ENCODE peak calls at places on chromosomes 12 and 14, in five cellular contexts. X, L, J, D and Y are unnamed samples. For H3K4me1, the result is how much of the 10 kb centered on the place peaks cover.

GRCh38 chr12:5733136-5733755 is 211.8 kb downstream of the ANO2 start:
- DNase-seq in X (no peak), L (no peak), J (peak), D (no peak), Y (no peak)

GRCh38 chr12:117033382-117034045 is 65.7 kb downstream of the TESC start:
- DNase-seq in X (no peak), L (peak), J (no peak), D (peak), Y (no peak)

GRCh38 chr12:132429932-132430643 is 59.9 kb upstream of the FBRSL1 start:
- DNase-seq in X (no peak), L (peak), J (no peak), D (peak), Y (no peak)

GRCh38 chr14:68042002-68042401 is 222.4 kb downstream of the RAD51B start:
- DNase-seq in X (no peak), L (no peak), J (no peak), D (no peak), Y (no peak)

GRCh38 chr12:10189653-10190052 is 10.8 kb downstream of the TMEM52B start:
- DNase-seq in X (peak), L (no peak), J (peak), D (peak), Y (no peak)

GRCh38 chr14:24365600-24366374 is 2.2 kb upstream of the NFATC4 start:
- DNase-seq in X (peak), L (peak), J (peak), D (peak), Y (peak)

GRCh38 chr12:7017870-7018349 is 366 bp downstream of the LPCAT3 start:
- DNase-seq in X (peak), L (no peak), J (peak), D (no peak), Y (no peak)

GRCh38 chr12:75764091-75764490 is 252.7 kb upstream of the KRR1 start:
- DNase-seq in X (no peak), L (no peak), J (no peak), D (no peak), Y (no peak)

GRCh38 chr12:50572275-50572674 is 67.5 kb downstream of the DIP2B start:
- DNase-seq in X (no peak), L (no peak), J (peak), D (no peak), Y (no peak)

GRCh38 chr14:101119830-101120571 is 216.5 kb upstream of the RTL1 start:
- DNase-seq in X (peak), L (no peak), J (peak), D (no peak), Y (no peak)

GRCh38 chr14:23577710-23578392 is 739 bp downstream of the JPH4 start:
- DNase-seq in X (no peak), L (no peak), J (no peak), D (no peak), Y (no peak)

GRCh38 chr12:131869871-131870418 is 24.5 kb upstream of the ULK1 start:
- DNase-seq in X (no peak), L (no peak), J (peak), D (no peak), Y (no peak)

GRCh38 chr12:114789276-114789675 is 105.3 kb upstream of the TBX3 start:
- DNase-seq in X (no peak), L (no peak), J (no peak), D (no peak), Y (no peak)

GRCh38 chr14:53020193-53020932 is 69.5 kb upstream of the FERMT2 start:
- DNase-seq in X (no peak), L (no peak), J (no peak), D (no peak), Y (no peak)

GRCh38 chr12:8662592-8662991 is at the start of gene MFAP5:
- DNase-seq in X (no peak), L (no peak), J (peak), D (no peak), Y (no peak)

GRCh38 chr12:100671396-100672074 is 98.1 kb downstream of the GAS2L3 start:
- DNase-seq in X (no peak), L (no peak), J (no peak), D (no peak), Y (no peak)

GRCh38 chr12:14207946-14208612 is 157.4 kb upstream of the ATF7IP start:
- DNase-seq in X (no peak), L (no peak), J (no peak), D (no peak), Y (no peak)

GRCh38 chr12:5865397-5865796 is 79.7 kb downstream of the ANO2 start:
- DNase-seq in X (no peak), L (no peak), J (no peak), D (no peak), Y (no peak)

GRCh38 chr14:105525861-105526780 is at the start of gene TMEM121:
- DNase-seq in X (peak), L (peak), J (no peak), D (peak), Y (no peak)

GRCh38 chr12:128789356-128789929 is 34.3 kb downstream of the SLC15A4 start:
- DNase-seq in X (no peak), L (no peak), J (no peak), D (no peak), Y (no peak)
- H3K4me1 ChIP-seq in X (under half), L (under half), J (under half), D (under half), Y (under half)

GRCh38 chr12:47223848-47224213 is 144.1 kb upstream of the AMIGO2 start:
- DNase-seq in X (peak), L (peak), J (peak), D (peak), Y (peak)

GRCh38 chr12:47226199-47226598 is 146.4 kb upstream of the AMIGO2 start:
- DNase-seq in X (no peak), L (no peak), J (no peak), D (no peak), Y (no peak)

GRCh38 chr12:47222960-47223847 is 143.4 kb upstream of the AMIGO2 start:
- DNase-seq in X (no peak), L (no peak), J (no peak), D (no peak), Y (no peak)

GRCh38 chr12:47224563-47225133 is 144.9 kb upstream of the AMIGO2 start:
- DNase-seq in X (no peak), L (no peak), J (no peak), D (no peak), Y (no peak)

GRCh38 chr12:47225356-47225755 is 145.6 kb upstream of the AMIGO2 start:
- DNase-seq in X (no peak), L (no peak), J (no peak), D (no peak), Y (no peak)
- H3K4me3 ChIP-seq in X (no peak), L (no peak), J (no peak), D (no peak), Y (no peak)

GRCh38 chr12:55703288-55703687 is 4.4 kb downstream of the ITGA7 start:
- DNase-seq in X (peak), L (no peak), J (no peak), D (peak), Y (peak)
- H3K4me1 ChIP-seq in X (under half), L (under half), J (under half), D (under half), Y (under half)

GRCh38 chr12:92927055-92927435 is 2.0 kb downstream of the EEA1 start:
- DNase-seq in X (no peak), L (no peak), J (peak), D (no peak), Y (no peak)

GRCh38 chr12:92927436-92928116 is 1.5 kb downstream of the EEA1 start:
- DNase-seq in X (no peak), L (no peak), J (peak), D (no peak), Y (no peak)

GRCh38 chr12:92928962-92929915 is at the start of gene EEA1:
- DNase-seq in X (peak), L (peak), J (peak), D (peak), Y (peak)

GRCh38 chr12:92928431-92928961 is 599 bp downstream of the EEA1 start:
- DNase-seq in X (peak), L (no peak), J (no peak), D (peak), Y (peak)

DNA sequence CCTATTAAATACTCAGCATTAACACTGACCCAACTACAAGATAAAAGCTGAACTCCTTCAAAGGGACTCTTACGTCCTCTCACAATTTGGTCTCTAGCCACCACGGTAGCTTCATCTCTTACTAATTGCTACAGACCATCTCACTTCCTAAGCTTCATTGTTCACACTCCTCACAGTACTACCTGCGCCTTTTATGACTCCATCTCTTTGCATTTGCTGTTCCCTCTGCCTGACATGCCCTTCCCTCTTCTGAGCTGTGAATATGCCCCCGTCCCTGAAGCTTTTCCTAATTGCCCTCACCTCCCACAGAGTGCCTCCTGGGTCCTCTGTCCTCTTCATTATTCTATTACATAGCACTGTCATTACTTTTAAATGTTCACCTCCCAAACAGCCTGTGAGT is 2.5 kb downstream of the EEA1 start:
- DNase-seq in X (no peak), L (no peak), J (no peak), D (no peak), Y (no peak)
- H3K4me3 ChIP-seq in X (peak), L (no peak), J (no peak), D (no peak), Y (no peak)